ENCODE peak calls at places on chromosomes 1 and 21, in five cellular contexts. One of them, this sample, is unnamed.

GRCh38 chr1:20476260-20477038 is 9.6 kb downstream of the CAMK2N1 start:
- DNase-seq in AG04449: no peak
- DNase-seq in AG10803: no peak
- DNase-seq in GM06990: no peak
- DNase-seq in A549: peak
- DNase-seq in this sample: peak

GRCh38 chr1:94926365-94926914 is 470 bp downstream of the CNN3 start:
- DNase-seq in AG04449: no peak
- DNase-seq in AG10803: peak
- DNase-seq in GM06990: peak
- DNase-seq in A549: peak
- DNase-seq in this sample: peak

GRCh38 chr1:61993331-61993961 is 201.2 kb upstream of the L1TD1 start:
- DNase-seq in AG04449: no peak
- DNase-seq in AG10803: no peak
- DNase-seq in GM06990: no peak
- DNase-seq in A549: peak
- DNase-seq in this sample: no peak

GRCh38 chr1:61808968-61809367 is 66.7 kb downstream of the PATJ start:
- DNase-seq in AG04449: no peak
- DNase-seq in AG10803: peak
- DNase-seq in GM06990: no peak
- DNase-seq in A549: no peak
- DNase-seq in this sample: no peak

GRCh38 chr1:93865253-93865652 is 13.8 kb downstream of the DNTTIP2 start:
- DNase-seq in AG04449: no peak
- DNase-seq in AG10803: no peak
- DNase-seq in GM06990: no peak
- DNase-seq in A549: no peak
- DNase-seq in this sample: no peak

GRCh38 chr1:175192111-175192629 is 406 bp downstream of the KIAA0040 start:
- DNase-seq in AG04449: no peak
- DNase-seq in AG10803: no peak
- DNase-seq in GM06990: peak
- DNase-seq in A549: peak
- DNase-seq in this sample: no peak

GRCh38 chr1:115492880-115493279 is 148.9 kb upstream of the VANGL1 start:
- DNase-seq in AG04449: no peak
- DNase-seq in AG10803: peak
- DNase-seq in GM06990: no peak
- DNase-seq in A549: no peak
- DNase-seq in this sample: no peak

GRCh38 chr1:26019641-26020315 is 1.8 kb upstream of the EXTL1 start:
- DNase-seq in AG04449: peak
- DNase-seq in AG10803: peak
- DNase-seq in GM06990: no peak
- DNase-seq in A549: no peak
- DNase-seq in this sample: no peak

GRCh38 chr1:53678507-53678906 is 60.5 kb downstream of the GLIS1 start:
- DNase-seq in AG04449: no peak
- DNase-seq in AG10803: peak
- DNase-seq in GM06990: no peak
- DNase-seq in A549: no peak
- DNase-seq in this sample: no peak

GRCh38 chr1:110056284-110056680 is 14.2 kb downstream of the ALX3 start:
- DNase-seq in AG04449: no peak
- DNase-seq in AG10803: peak
- DNase-seq in GM06990: no peak
- DNase-seq in A549: no peak
- DNase-seq in this sample: no peak

GRCh38 chr1:163388970-163389369 is 67.2 kb downstream of the NUF2 start:
- DNase-seq in AG04449: no peak
- DNase-seq in AG10803: no peak
- DNase-seq in GM06990: no peak
- DNase-seq in A549: no peak
- DNase-seq in this sample: no peak

GRCh38 chr1:153100241-153100640 is 5.9 kb upstream of the SPRR2E start:
- DNase-seq in AG04449: no peak
- DNase-seq in AG10803: peak
- DNase-seq in GM06990: no peak
- DNase-seq in A549: peak
- DNase-seq in this sample: no peak

GRCh38 chr1:20640183-20640597 is 6.9 kb downstream of the PINK1 start:
- DNase-seq in AG04449: no peak
- DNase-seq in AG10803: peak
- DNase-seq in GM06990: no peak
- DNase-seq in A549: peak
- DNase-seq in this sample: peak

GRCh38 chr1:6065093-6065878 is 19.6 kb downstream of the KCNAB2 start:
- DNase-seq in AG04449: no peak
- DNase-seq in AG10803: no peak
- DNase-seq in GM06990: no peak
- DNase-seq in A549: no peak
- DNase-seq in this sample: no peak

GRCh38 chr1:167273027-167273800 is 52.5 kb downstream of the POU2F1 start:
- DNase-seq in AG04449: peak
- DNase-seq in AG10803: peak
- DNase-seq in GM06990: no peak
- DNase-seq in A549: no peak
- DNase-seq in this sample: no peak

GRCh38 chr1:29876902-29877301 is 640.6 kb downstream of the PTPRU start:
- DNase-seq in AG04449: no peak
- DNase-seq in AG10803: no peak
- DNase-seq in GM06990: no peak
- DNase-seq in A549: no peak
- DNase-seq in this sample: no peak

GRCh38 chr1:240245629-240246020 is 153.9 kb downstream of the FMN2 start:
- DNase-seq in AG04449: no peak
- DNase-seq in AG10803: peak
- DNase-seq in GM06990: no peak
- DNase-seq in A549: no peak
- DNase-seq in this sample: no peak

GRCh38 chr1:26536521-26536920 is 7.0 kb downstream of the RPS6KA1 start:
- DNase-seq in AG04449: no peak
- DNase-seq in AG10803: no peak
- DNase-seq in GM06990: no peak
- DNase-seq in A549: no peak
- DNase-seq in this sample: no peak

GRCh38 chr1:196002906-196003305 is 605.3 kb downstream of the KCNT2 start:
- DNase-seq in AG04449: no peak
- DNase-seq in AG10803: no peak
- DNase-seq in GM06990: no peak
- DNase-seq in A549: peak
- DNase-seq in this sample: no peak

GRCh38 chr21:39386194-39386593 is 37.3 kb upstream of the HMGN1 start:
- DNase-seq in AG04449: no peak
- DNase-seq in AG10803: no peak
- DNase-seq in GM06990: no peak
- DNase-seq in A549: no peak
- DNase-seq in this sample: no peak

GRCh38 chr21:41366522-41367151 is 4.8 kb downstream of the MX2 start:
- DNase-seq in AG04449: peak
- DNase-seq in AG10803: peak
- DNase-seq in GM06990: peak
- DNase-seq in A549: peak
- DNase-seq in this sample: peak

GRCh38 chr21:34946385-34947121 is 102.5 kb downstream of the RUNX1 start:
- DNase-seq in AG04449: no peak
- DNase-seq in AG10803: no peak
- DNase-seq in GM06990: no peak
- DNase-seq in A549: no peak
- DNase-seq in this sample: no peak

GRCh38 chr21:43917515-43918384 is 52.7 kb downstream of the AGPAT3 start:
- DNase-seq in AG04449: no peak
- DNase-seq in AG10803: no peak
- DNase-seq in GM06990: peak
- DNase-seq in A549: no peak
- DNase-seq in this sample: no peak

GRCh38 chr1:66346057-66346795 is 187.7 kb upstream of the SGIP1 start:
- DNase-seq in AG04449: no peak
- DNase-seq in AG10803: no peak
- DNase-seq in GM06990: no peak
- DNase-seq in A549: no peak
- DNase-seq in this sample: no peak

GRCh38 chr1:38923607-38924006 is 18.0 kb downstream of the RHBDL2 start:
- DNase-seq in AG04449: no peak
- DNase-seq in AG10803: no peak
- DNase-seq in GM06990: no peak
- DNase-seq in A549: no peak
- DNase-seq in this sample: no peak

GRCh38 chr1:213303286-213303685 is 252.2 kb downstream of the RPS6KC1 start:
- DNase-seq in AG04449: no peak
- DNase-seq in AG10803: peak
- DNase-seq in GM06990: no peak
- DNase-seq in A549: no peak
- DNase-seq in this sample: peak

GRCh38 chr1:162371611-162372010 is 5.0 kb downstream of the SPATA46 start:
- DNase-seq in AG04449: no peak
- DNase-seq in AG10803: no peak
- DNase-seq in GM06990: no peak
- DNase-seq in A549: no peak
- DNase-seq in this sample: no peak

GRCh38 chr1:156079762-156080597 is 2.3 kb downstream of the MEX3A start:
- DNase-seq in AG04449: no peak
- DNase-seq in AG10803: no peak
- DNase-seq in GM06990: no peak
- DNase-seq in A549: no peak
- DNase-seq in this sample: no peak
- H3K4me3 ChIP-seq in AG04449: peak
- H3K4me3 ChIP-seq in AG10803: no peak
- H3K4me3 ChIP-seq in GM06990: no peak
- H3K4me3 ChIP-seq in A549: no peak
- H3K4me3 ChIP-seq in this sample: peak

GRCh38 chr1:165050246-165050645 is 306.3 kb downstream of the LMX1A start:
- DNase-seq in AG04449: no peak
- DNase-seq in AG10803: no peak
- DNase-seq in GM06990: no peak
- DNase-seq in A549: no peak
- DNase-seq in this sample: no peak

GRCh38 chr1:165047985-165048384 is 308.5 kb downstream of the LMX1A start:
- DNase-seq in AG04449: no peak
- DNase-seq in AG10803: no peak
- DNase-seq in GM06990: no peak
- DNase-seq in A549: no peak
- DNase-seq in this sample: no peak

GRCh38 chr1:165056914-165057313 is 299.6 kb downstream of the LMX1A start:
- DNase-seq in AG04449: no peak
- DNase-seq in AG10803: no peak
- DNase-seq in GM06990: no peak
- DNase-seq in A549: no peak
- DNase-seq in this sample: no peak

GRCh38 chr1:165057956-165058355 is 298.6 kb downstream of the LMX1A start:
- DNase-seq in AG04449: no peak
- DNase-seq in AG10803: no peak
- DNase-seq in GM06990: no peak
- DNase-seq in A549: no peak
- DNase-seq in this sample: no peak

DNA sequence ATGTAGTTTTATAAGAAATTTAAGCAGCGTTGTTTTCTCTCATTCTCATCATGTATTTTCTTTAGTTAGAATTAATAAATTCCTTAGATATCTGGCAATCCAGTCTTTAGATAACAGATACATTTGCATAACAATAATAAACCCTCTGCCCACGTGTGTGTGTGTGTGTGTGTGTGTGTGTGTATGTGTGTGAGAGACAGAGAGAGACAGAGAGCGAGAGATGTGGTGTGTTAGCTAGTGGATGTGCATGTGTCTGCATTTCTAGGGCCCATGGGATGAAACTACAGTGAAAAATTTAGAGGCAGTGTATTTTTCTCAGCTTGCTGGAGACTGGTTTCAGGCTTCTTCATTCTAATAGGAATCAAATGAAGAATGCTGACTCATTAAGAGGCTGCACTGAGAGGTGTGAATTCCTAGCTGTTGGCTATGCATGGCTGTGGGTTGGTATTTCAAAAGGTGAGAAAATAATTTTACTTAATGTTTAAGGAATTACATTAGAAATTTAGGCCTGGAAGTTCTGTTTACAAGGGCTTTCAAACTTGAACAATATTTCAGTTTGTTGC is 303.2 kb downstream of the LMX1A start:
- DNase-seq in AG04449: no peak
- DNase-seq in AG10803: no peak
- DNase-seq in GM06990: no peak
- DNase-seq in A549: no peak
- DNase-seq in this sample: no peak
- H3K4me3 ChIP-seq in AG04449: no peak
- H3K4me3 ChIP-seq in AG10803: no peak
- H3K4me3 ChIP-seq in GM06990: no peak
- H3K4me3 ChIP-seq in A549: no peak
- H3K4me3 ChIP-seq in this sample: no peak

GRCh38 chr1:192576190-192577144 is 894 bp downstream of the RGS1 start:
- DNase-seq in AG04449: no peak
- DNase-seq in AG10803: no peak
- DNase-seq in GM06990: no peak
- DNase-seq in A549: no peak
- DNase-seq in this sample: no peak
- H3K4me3 ChIP-seq in AG04449: no peak
- H3K4me3 ChIP-seq in AG10803: no peak
- H3K4me3 ChIP-seq in GM06990: peak
- H3K4me3 ChIP-seq in A549: no peak
- H3K4me3 ChIP-seq in this sample: no peak

DNA sequence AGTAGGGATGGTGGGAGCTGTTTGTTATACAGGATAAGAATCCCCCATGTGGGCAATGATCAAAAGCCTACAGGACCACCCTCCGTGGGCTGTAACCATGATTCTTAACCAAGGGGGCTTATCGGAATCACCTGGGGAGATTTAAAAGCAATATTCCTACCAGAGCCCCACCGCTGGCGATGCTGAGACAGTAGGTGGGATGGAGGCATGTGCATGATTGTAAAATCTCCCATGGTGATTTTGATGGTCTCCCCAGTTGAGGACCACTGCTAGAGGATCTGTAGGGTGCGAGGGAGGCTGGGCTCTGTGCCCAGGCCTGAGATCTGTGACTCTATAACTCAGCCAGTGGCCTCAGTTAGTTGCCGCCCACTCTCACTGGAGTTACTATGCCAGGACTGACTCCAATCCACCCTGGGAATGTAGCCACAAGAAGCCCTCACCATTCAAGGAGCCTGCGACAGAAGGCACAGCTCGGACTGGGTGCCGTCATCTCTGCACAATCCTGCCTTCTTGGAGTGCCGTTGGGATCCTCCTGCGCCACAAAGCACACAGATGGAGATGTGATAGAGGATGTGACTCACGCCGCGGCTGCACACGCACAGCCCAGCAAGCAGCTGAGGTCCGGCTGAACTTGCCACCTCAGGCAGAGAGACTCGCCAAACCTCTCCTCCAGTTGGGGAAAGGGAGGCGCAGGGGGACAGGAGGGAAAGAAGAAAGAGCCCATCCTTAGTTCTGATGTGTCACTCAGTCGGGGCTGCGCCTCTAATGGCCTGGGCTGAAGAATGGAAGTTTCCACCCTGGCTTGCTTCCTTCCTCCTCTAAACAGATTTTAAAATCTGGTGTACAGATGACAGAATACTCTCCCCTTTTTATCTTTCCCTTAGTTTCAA is 26.5 kb downstream of the AKNAD1 start:
- DNase-seq in AG04449: peak
- DNase-seq in AG10803: peak
- DNase-seq in GM06990: no peak
- DNase-seq in A549: peak
- DNase-seq in this sample: no peak
- H3K4me3 ChIP-seq in AG04449: peak
- H3K4me3 ChIP-seq in AG10803: peak
- H3K4me3 ChIP-seq in GM06990: no peak
- H3K4me3 ChIP-seq in A549: peak
- H3K4me3 ChIP-seq in this sample: no peak